ENCODE peak calls at places on chromosome 1, in ten cellular contexts. M is thoracic aorta, H is breast epithelium, B is T-helper 17 cell, Q is GM12891, J is H7, K is amygdala, A is kidney epithelial cell, Y is HS-27A, C is anterior cingulate cortex. G is an unnamed sample.

GRCh38 chr1:118961156-118961555 is 27.0 kb downstream of the TBX15 start:
- DNase-seq in A (no peak), J (no peak), B (no peak), H (no peak), K (no peak), C (no peak), M (no peak), Q (no peak), Y (no peak), G (no peak)

GRCh38 chr1:6862906-6863305 is 77.7 kb downstream of the CAMTA1 start:
- DNase-seq in M (no peak), Q (no peak), B (no peak), C (no peak), H (no peak), A (no peak), Y (no peak), J (no peak), K (no peak), G (no peak)

GRCh38 chr1:190754769-190755168 is 277.1 kb upstream of the BRINP3 start:
- DNase-seq in B (no peak), Q (no peak), K (no peak), M (no peak), A (no peak), H (no peak), C (no peak), Y (no peak), J (no peak), G (peak)

GRCh38 chr1:209095627-209096595 is 487.6 kb upstream of the CAMK1G start:
- DNase-seq in K (no peak), Y (peak), H (no peak), C (no peak), A (peak), J (no peak), M (no peak), Q (no peak), B (no peak), G (no peak)

GRCh38 chr1:167599839-167600581 is 30.0 kb upstream of the RCSD1 start:
- DNase-seq in A (peak), H (no peak), Y (peak), K (no peak), B (no peak), C (no peak), M (no peak), J (peak), Q (no peak), G (peak)

GRCh38 chr1:3148171-3148570 is 79.2 kb downstream of the PRDM16 start:
- DNase-seq in C (no peak), M (no peak), A (no peak), K (no peak), H (no peak), Q (no peak), Y (no peak), B (no peak), J (no peak), G (no peak)

GRCh38 chr1:179077396-179077795 is 4.5 kb upstream of the TOR3A start:
- DNase-seq in Q (no peak), H (no peak), Y (no peak), K (no peak), J (no peak), C (no peak), B (no peak), A (no peak), M (no peak), G (no peak)

GRCh38 chr1:201861448-201861847 is 27.2 kb upstream of the SHISA4 start:
- DNase-seq in H (no peak), Y (no peak), Q (no peak), M (no peak), A (no peak), B (no peak), J (no peak), K (no peak), C (no peak), G (no peak)

GRCh38 chr1:13808729-13809131 is 108.7 kb downstream of the PRDM2 start:
- DNase-seq in Q (no peak), A (no peak), M (no peak), B (no peak), J (no peak), C (no peak), Y (no peak), K (no peak), H (no peak), G (no peak)

GRCh38 chr1:116476321-116476720 is 94.5 kb downstream of the CD58 start:
- DNase-seq in B (no peak), Q (no peak), A (no peak), J (no peak), C (no peak), K (no peak), M (no peak), H (no peak), Y (no peak), G (no peak)

GRCh38 chr1:199956005-199956404 is 71.5 kb upstream of the NR5A2 start:
- DNase-seq in B (no peak), Y (no peak), H (no peak), C (no peak), M (no peak), A (no peak), J (no peak), Q (no peak), K (no peak), G (no peak)

GRCh38 chr1:202615501-202616354 is 94.5 kb downstream of the SYT2 start:
- DNase-seq in J (no peak), K (peak), A (no peak), Y (peak), B (no peak), H (no peak), M (no peak), C (no peak), Q (peak), G (peak)

GRCh38 chr1:65792671-65793358 is at the start of gene PDE4B:
- DNase-seq in B (no peak), A (no peak), Y (no peak), M (no peak), J (peak), K (peak), H (no peak), Q (no peak), C (no peak), G (peak)

GRCh38 chr1:36693116-36693515 is 210.4 kb upstream of the CSF3R start:
- DNase-seq in H (no peak), B (no peak), C (no peak), K (no peak), M (no peak), Y (no peak), A (no peak), Q (no peak), J (no peak), G (no peak)

GRCh38 chr1:6016191-6016865 is 24.1 kb upstream of the NPHP4 start:
- DNase-seq in H (no peak), Y (no peak), B (no peak), K (no peak), J (peak), M (no peak), A (peak), Q (no peak), C (no peak), G (no peak)

GRCh38 chr1:159800177-159800935 is 1.8 kb upstream of the FCRL6 start:
- DNase-seq in A (no peak), C (no peak), Q (no peak), M (no peak), K (no peak), J (no peak), H (no peak), B (no peak), Y (no peak), G (no peak)

GRCh38 chr1:17404820-17405219 is 32.8 kb downstream of the PADI6 start:
- DNase-seq in Y (no peak), A (no peak), C (no peak), J (peak), K (no peak), Q (no peak), B (no peak), M (no peak), H (no peak), G (no peak)

GRCh38 chr1:48817505-48818114 is 40.9 kb upstream of the BEND5 start:
- DNase-seq in C (peak), B (no peak), K (no peak), Y (no peak), A (no peak), M (no peak), J (peak), H (no peak), Q (no peak), G (no peak)

GRCh38 chr1:150970818-150971582 is 3.6 kb downstream of the CERS2 start:
- DNase-seq in H (peak), K (peak), B (no peak), Q (no peak), C (peak), J (peak), M (no peak), A (no peak), Y (no peak), G (no peak)

GRCh38 chr1:107979088-107979487 is 14.1 kb upstream of the VAV3 start:
- DNase-seq in Y (no peak), M (no peak), K (no peak), A (no peak), C (no peak), J (no peak), H (no peak), B (no peak), Q (no peak), G (no peak)